ENCODE peak calls at places on chromosomes 1 and 21, in nine cellular contexts. R, A, H, O, D, B, Y, G and P are unnamed samples.
A peak's percentile ranks its signal among the peaks of the same experiment; 100 is the strongest.

GRCh38 chr1:32063261-32063681 is 9.5 kb upstream of the TMEM39B start:
- DNase-seq in D (no peak), H (peak; percentile 2), G (no peak), R (no peak), A (no peak), O (no peak), Y (peak; percentile 54), B (peak; percentile 78), P (no peak)

GRCh38 chr1:51303315-51303714 is 27.0 kb downstream of the TTC39A start:
- DNase-seq in Y (no peak), G (no peak), H (no peak), O (no peak), R (no peak), B (no peak), A (no peak), D (no peak), P (peak; percentile 59)

GRCh38 chr1:160807738-160808137 is 11.8 kb downstream of the LY9 start:
- DNase-seq in O (no peak), H (no peak), D (no peak), B (no peak), Y (no peak), G (no peak), A (no peak), R (no peak), P (no peak)

GRCh38 chr1:81878538-81878937 is 77.8 kb downstream of the ADGRL2 start:
- DNase-seq in H (no peak), R (no peak), B (no peak), Y (no peak), O (no peak), G (no peak), D (no peak), A (no peak), P (no peak)

GRCh38 chr1:192628406-192629057 is 7.4 kb upstream of the RGS13 start:
- DNase-seq in D (no peak), H (no peak), O (no peak), R (no peak), B (no peak), G (no peak), Y (no peak), A (no peak), P (no peak)

GRCh38 chr1:66464356-66464755 is 69.6 kb upstream of the SGIP1 start:
- DNase-seq in Y (no peak), R (no peak), D (no peak), O (no peak), H (no peak), B (no peak), G (no peak), A (no peak), P (no peak)

GRCh38 chr1:41920658-41921057 is 1.9 kb upstream of the HIVEP3 start:
- DNase-seq in H (no peak), Y (no peak), R (no peak), D (no peak), G (no peak), B (peak; percentile 61), A (no peak), O (no peak), P (no peak)

GRCh38 chr1:116377564-116378529 is 4.8 kb downstream of the ATP1A1 start:
- DNase-seq in O (peak; percentile 56), A (peak; percentile 35), R (no peak), G (no peak), B (peak; percentile 97), H (peak; percentile 4), D (no peak), Y (no peak), P (no peak)

GRCh38 chr1:27366411-27367159 is at the start of gene MAP3K6:
- DNase-seq in D (peak; percentile 45), H (peak; percentile 65), G (no peak), A (peak; percentile 39), Y (peak; percentile 9), O (peak; percentile 95), R (no peak), B (peak; percentile 84), P (peak; percentile 91)

GRCh38 chr1:151596166-151596933 is 15.5 kb upstream of the SNX27 start:
- DNase-seq in B (peak; percentile 55), O (no peak), D (peak; percentile 13), G (no peak), Y (no peak), H (no peak), A (no peak), R (no peak), P (no peak)

GRCh38 chr1:94924967-94925366 is 1.9 kb downstream of the CNN3 start:
- DNase-seq in R (no peak), D (no peak), A (no peak), Y (no peak), G (no peak), H (no peak), B (peak; percentile 44), O (no peak), P (no peak)

GRCh38 chr1:88897070-88897730 is 5.8 kb upstream of the GTF2B start:
- DNase-seq in A (no peak), D (no peak), R (no peak), Y (no peak), O (no peak), H (no peak), G (no peak), B (no peak), P (no peak)

GRCh38 chr21:42865361-42866160 is 13.8 kb downstream of the WDR4 start:
- DNase-seq in G (no peak), R (no peak), B (no peak), O (peak; percentile 92), A (no peak), H (no peak), D (peak; percentile 66), Y (no peak), P (no peak)

GRCh38 chr1:116420417-116421200 is 47.6 kb downstream of the ATP1A1 start:
- DNase-seq in H (no peak), A (no peak), D (no peak), Y (no peak), B (no peak), R (no peak), O (no peak), G (no peak), P (no peak)

GRCh38 chr1:158022554-158023278 is 29.3 kb downstream of the KIRREL1 start:
- DNase-seq in A (no peak), H (no peak), B (no peak), O (no peak), D (no peak), Y (no peak), R (no peak), G (no peak), P (no peak)

GRCh38 chr21:46084041-46084561 is 13.8 kb upstream of the COL6A2 start:
- DNase-seq in D (no peak), R (no peak), G (no peak), O (no peak), Y (no peak), A (no peak), H (no peak), B (no peak), P (peak; percentile 57)

GRCh38 chr1:229209386-229209785 is 61.5 kb upstream of the RAB4A start:
- DNase-seq in B (peak; percentile 50), G (no peak), R (no peak), O (no peak), D (no peak), Y (no peak), A (no peak), H (no peak), P (no peak)

GRCh38 chr1:203597386-203598040 is 29.1 kb upstream of the ATP2B4 start:
- DNase-seq in H (no peak), D (no peak), O (no peak), R (no peak), A (no peak), B (no peak), Y (no peak), G (no peak), P (no peak)